ENCODE peak calls at places on chromosomes 2 and 18, in four cellular contexts. One of them, this sample, is unnamed.

GRCh38 chr18:48408727-48409590 is at the start of gene ZBTB7C:
- DNase-seq in GM10248: no peak
- DNase-seq in fibroblast of lung: peak; percentile 24
- DNase-seq in sigmoid colon: no peak
- DNase-seq in this sample: peak; percentile 62

GRCh38 chr2:27996156-27996920 is 105.8 kb downstream of the BABAM2 start:
- DNase-seq in GM10248: no peak
- DNase-seq in fibroblast of lung: no peak
- DNase-seq in sigmoid colon: no peak
- DNase-seq in this sample: no peak

GRCh38 chr2:226030369-226031077 is 631.0 kb downstream of the NYAP2 start:
- DNase-seq in GM10248: peak; percentile 10
- DNase-seq in fibroblast of lung: no peak
- DNase-seq in sigmoid colon: no peak
- DNase-seq in this sample: no peak

GRCh38 chr2:70525032-70525431 is 28.6 kb downstream of the TGFA start:
- DNase-seq in GM10248: no peak
- DNase-seq in fibroblast of lung: peak; percentile 13
- DNase-seq in sigmoid colon: no peak
- DNase-seq in this sample: no peak

GRCh38 chr2:118221952-118222594 is 133.8 kb downstream of the INSIG2 start:
- DNase-seq in GM10248: peak; percentile 50
- DNase-seq in fibroblast of lung: peak; percentile 74
- DNase-seq in sigmoid colon: no peak
- DNase-seq in this sample: peak; percentile 69

GRCh38 chr2:241126201-241126611 is 23.1 kb downstream of the PASK start:
- DNase-seq in GM10248: no peak
- DNase-seq in fibroblast of lung: no peak
- DNase-seq in sigmoid colon: peak; percentile 56
- DNase-seq in this sample: no peak

GRCh38 chr2:45224321-45224995 is 215.2 kb upstream of the SIX2 start:
- DNase-seq in GM10248: no peak
- DNase-seq in fibroblast of lung: no peak
- DNase-seq in sigmoid colon: no peak
- DNase-seq in this sample: no peak

GRCh38 chr2:232857158-232857563 is 12.9 kb upstream of the SNORC start:
- DNase-seq in GM10248: no peak
- DNase-seq in fibroblast of lung: no peak
- DNase-seq in sigmoid colon: no peak
- DNase-seq in this sample: no peak

GRCh38 chr2:205990104-205990503 is 95.9 kb downstream of the INO80D start:
- DNase-seq in GM10248: no peak
- DNase-seq in fibroblast of lung: no peak
- DNase-seq in sigmoid colon: no peak
- DNase-seq in this sample: no peak

GRCh38 chr18:63540131-63540530 is 2.0 kb upstream of the SERPINB12 start:
- DNase-seq in GM10248: no peak
- DNase-seq in fibroblast of lung: peak; percentile 49
- DNase-seq in sigmoid colon: no peak
- DNase-seq in this sample: no peak

GRCh38 chr2:70795164-70795995 is 4.9 kb upstream of the FIGLA start:
- DNase-seq in GM10248: no peak
- DNase-seq in fibroblast of lung: no peak
- DNase-seq in sigmoid colon: no peak
- DNase-seq in this sample: no peak

GRCh38 chr2:162261032-162261945 is 18.0 kb upstream of the FAP start:
- DNase-seq in GM10248: peak; percentile 9
- DNase-seq in fibroblast of lung: peak; percentile 71
- DNase-seq in sigmoid colon: peak; percentile 76
- DNase-seq in this sample: peak; percentile 7

GRCh38 chr18:26526128-26526965 is 22.0 kb downstream of the KCTD1 start:
- DNase-seq in GM10248: no peak
- DNase-seq in fibroblast of lung: peak; percentile 48
- DNase-seq in sigmoid colon: no peak
- DNase-seq in this sample: no peak

GRCh38 chr2:219497495-219498279 is 1.0 kb upstream of the GMPPA start:
- DNase-seq in GM10248: peak; percentile 80
- DNase-seq in fibroblast of lung: peak; percentile 86
- DNase-seq in sigmoid colon: peak; percentile 97
- DNase-seq in this sample: peak; percentile 80

GRCh38 chr2:16303761-16304160 is 361.9 kb downstream of the CYRIA start:
- DNase-seq in GM10248: no peak
- DNase-seq in fibroblast of lung: no peak
- DNase-seq in sigmoid colon: no peak
- DNase-seq in this sample: no peak

GRCh38 chr2:18083806-18084205 is 205.3 kb downstream of the KCNS3 start:
- DNase-seq in GM10248: no peak
- DNase-seq in fibroblast of lung: no peak
- DNase-seq in sigmoid colon: no peak
- DNase-seq in this sample: no peak

GRCh38 chr2:235957231-235957630 is 211.0 kb downstream of the GBX2 start:
- DNase-seq in GM10248: no peak
- DNase-seq in fibroblast of lung: no peak
- DNase-seq in sigmoid colon: peak; percentile 22
- DNase-seq in this sample: no peak

GRCh38 chr2:180169474-180169873 is 162.4 kb upstream of the CWC22 start:
- DNase-seq in GM10248: no peak
- DNase-seq in fibroblast of lung: no peak
- DNase-seq in sigmoid colon: no peak
- DNase-seq in this sample: no peak
- TF ChIP-seq CTCF in GM10248: no peak
- TF ChIP-seq CTCF in fibroblast of lung: no peak
- TF ChIP-seq CTCF in sigmoid colon: no peak
- TF ChIP-seq CTCF in this sample: no peak

DNA sequence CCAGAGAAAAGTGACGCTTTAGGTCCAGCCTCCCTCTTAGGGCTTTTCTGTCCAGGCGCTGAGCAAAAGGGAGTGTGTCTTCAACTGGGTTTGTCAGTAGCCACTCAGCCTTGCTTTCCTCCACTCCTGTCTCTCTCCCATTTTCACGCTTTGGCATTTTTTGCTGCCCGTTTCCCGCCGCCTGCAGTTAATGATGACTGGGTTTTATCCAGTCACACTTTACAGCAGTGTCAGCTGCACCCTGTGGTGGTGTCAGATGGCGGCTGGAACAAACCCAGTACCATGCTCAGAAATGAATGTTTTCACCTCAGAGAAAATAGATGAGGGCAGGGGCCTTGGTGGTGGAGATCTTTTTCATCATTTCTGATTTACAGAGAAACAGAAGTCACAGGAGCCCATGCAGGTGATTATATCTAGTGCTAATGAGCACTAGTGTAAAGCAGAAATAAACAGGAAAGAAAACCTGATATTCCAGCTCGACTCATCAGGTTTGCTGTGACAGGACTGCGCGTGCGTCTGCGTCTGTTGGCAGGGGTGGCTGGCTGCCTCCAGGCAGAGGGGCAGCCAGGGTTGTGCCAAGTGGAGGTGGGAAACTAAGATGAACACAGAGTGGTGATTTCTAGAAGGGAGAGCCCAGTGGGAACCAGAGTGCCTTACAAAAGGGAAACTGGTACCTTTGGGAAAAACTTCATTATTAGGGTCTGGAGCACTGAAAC is 139.9 kb downstream of the TANC1 start:
- DNase-seq in GM10248: no peak
- DNase-seq in fibroblast of lung: no peak
- DNase-seq in sigmoid colon: no peak
- DNase-seq in this sample: no peak
- TF ChIP-seq CTCF in GM10248: no peak
- TF ChIP-seq CTCF in fibroblast of lung: no peak
- TF ChIP-seq CTCF in sigmoid colon: no peak
- TF ChIP-seq CTCF in this sample: no peak

DNA sequence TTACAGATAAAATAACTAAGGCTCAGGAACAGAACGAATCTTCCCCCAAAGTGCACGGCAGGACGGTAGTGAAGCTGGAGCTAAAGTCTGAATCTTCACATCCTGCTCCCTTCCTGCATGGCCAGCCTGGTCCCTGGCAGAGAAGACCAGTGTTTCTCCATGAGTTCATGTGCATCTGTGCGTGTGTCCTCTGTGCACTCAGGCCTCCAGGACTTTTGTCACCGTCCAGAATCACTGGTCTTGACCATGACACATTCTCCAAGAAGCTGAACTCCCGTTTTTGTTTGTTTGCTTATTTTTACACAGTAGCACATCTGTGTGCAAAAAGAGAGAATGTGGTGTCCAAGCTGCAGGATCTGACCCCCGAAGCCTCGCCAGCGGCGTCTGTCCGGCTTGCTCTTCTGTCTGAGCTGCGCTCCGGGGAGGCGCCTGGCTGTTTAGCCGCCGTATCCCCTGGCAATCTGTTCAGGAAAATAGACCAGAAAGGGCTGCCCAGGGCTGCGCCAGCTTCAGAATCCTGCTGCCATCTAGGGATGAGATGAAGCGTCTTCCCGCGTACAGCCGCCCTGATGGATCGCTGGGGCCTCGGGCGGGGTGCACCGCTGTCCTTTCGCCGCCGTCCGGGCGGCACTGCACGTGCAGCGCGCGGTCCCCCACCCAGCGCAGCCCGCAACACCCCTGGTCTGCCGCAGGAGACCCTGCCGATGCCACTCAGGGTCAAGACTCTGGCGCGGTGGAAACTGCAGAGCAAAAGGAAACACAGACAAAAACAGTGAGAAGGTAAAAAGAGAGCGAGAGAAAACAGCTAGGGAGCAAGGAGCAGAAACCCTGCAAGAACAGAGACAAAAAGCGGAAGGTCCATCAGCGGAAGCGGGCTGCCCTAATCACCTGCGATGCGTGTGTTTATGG is 2113.6 kb upstream of the PIK3C3 start:
- DNase-seq in GM10248: no peak
- DNase-seq in fibroblast of lung: peak; percentile 67
- DNase-seq in sigmoid colon: peak; percentile 78
- DNase-seq in this sample: no peak
- TF ChIP-seq CTCF in GM10248: no peak
- TF ChIP-seq CTCF in fibroblast of lung: peak; percentile 41
- TF ChIP-seq CTCF in sigmoid colon: no peak
- TF ChIP-seq CTCF in this sample: no peak

DNA sequence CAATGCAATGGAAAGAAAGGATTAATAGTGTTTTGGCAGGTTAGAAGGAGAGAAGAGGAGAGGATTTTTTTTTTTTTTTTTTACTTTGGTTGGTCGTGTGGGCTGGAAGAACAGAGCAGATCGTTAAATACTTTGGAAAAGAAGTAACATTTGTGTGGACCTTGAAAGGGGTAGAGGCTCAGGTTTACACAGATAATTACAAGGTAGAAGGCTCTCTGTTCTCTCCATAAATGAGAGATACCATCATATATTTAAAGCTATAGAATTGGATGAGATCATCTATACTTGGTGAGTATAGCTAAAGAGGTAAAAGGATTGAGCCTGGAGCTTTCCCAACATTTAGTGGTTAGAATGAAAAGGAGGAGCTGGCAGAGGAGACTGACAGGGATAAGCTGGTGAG is 49.0 kb downstream of the SMCHD1 start:
- DNase-seq in GM10248: no peak
- DNase-seq in fibroblast of lung: no peak
- DNase-seq in sigmoid colon: no peak
- DNase-seq in this sample: no peak
- TF ChIP-seq CTCF in GM10248: no peak
- TF ChIP-seq CTCF in fibroblast of lung: no peak
- TF ChIP-seq CTCF in sigmoid colon: no peak
- TF ChIP-seq CTCF in this sample: no peak

DNA sequence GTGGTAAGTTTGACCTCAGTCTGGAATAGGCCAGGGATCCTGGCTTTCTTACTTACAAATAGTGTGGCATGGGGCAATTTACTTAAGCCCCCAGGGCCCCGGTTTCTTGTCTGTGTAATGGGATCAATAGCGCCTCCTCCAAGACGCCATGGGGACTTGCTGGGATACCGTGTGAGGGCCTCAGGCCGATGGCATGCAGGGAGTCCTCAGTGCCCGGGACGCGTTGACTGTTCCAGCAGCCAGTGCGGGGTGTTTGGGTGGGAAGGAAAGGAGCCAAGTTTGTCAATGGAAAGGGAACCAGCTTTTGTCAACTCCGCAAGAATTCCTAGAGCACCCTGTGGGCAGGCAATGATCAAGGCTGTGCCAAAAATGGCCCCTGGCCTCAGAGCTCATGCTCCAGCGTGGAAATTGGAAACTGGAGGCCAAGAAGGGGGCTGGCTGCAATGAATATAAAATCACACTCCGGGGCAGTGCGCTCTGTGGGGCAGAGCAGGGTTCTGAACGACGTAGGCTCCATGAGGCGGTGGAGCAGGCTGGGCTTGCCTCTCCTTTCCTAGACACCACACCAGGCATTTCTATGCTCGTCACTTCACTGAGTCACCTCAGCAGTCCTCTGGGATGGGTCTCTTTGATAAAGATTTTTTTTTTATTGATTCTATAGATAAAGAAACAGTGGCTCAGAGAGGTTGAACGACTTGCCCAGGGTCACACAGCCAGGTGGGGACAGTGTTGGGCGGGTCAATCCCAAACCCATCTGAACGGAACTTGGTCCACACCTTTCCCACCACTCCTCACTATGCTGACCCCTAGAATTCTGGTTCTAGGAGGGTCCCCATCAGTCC is 56.7 kb upstream of the ASAP2 start:
- DNase-seq in GM10248: no peak
- DNase-seq in fibroblast of lung: no peak
- DNase-seq in sigmoid colon: peak; percentile 59
- DNase-seq in this sample: no peak
- TF ChIP-seq CTCF in GM10248: no peak
- TF ChIP-seq CTCF in fibroblast of lung: no peak
- TF ChIP-seq CTCF in sigmoid colon: no peak
- TF ChIP-seq CTCF in this sample: no peak

GRCh38 chr2:81901017-81901416 is 1596.5 kb upstream of the LRRTM1 start:
- DNase-seq in GM10248: no peak
- DNase-seq in fibroblast of lung: no peak
- DNase-seq in sigmoid colon: no peak
- DNase-seq in this sample: no peak
- TF ChIP-seq CTCF in GM10248: no peak
- TF ChIP-seq CTCF in fibroblast of lung: no peak
- TF ChIP-seq CTCF in sigmoid colon: no peak
- TF ChIP-seq CTCF in this sample: peak; percentile 13

DNA sequence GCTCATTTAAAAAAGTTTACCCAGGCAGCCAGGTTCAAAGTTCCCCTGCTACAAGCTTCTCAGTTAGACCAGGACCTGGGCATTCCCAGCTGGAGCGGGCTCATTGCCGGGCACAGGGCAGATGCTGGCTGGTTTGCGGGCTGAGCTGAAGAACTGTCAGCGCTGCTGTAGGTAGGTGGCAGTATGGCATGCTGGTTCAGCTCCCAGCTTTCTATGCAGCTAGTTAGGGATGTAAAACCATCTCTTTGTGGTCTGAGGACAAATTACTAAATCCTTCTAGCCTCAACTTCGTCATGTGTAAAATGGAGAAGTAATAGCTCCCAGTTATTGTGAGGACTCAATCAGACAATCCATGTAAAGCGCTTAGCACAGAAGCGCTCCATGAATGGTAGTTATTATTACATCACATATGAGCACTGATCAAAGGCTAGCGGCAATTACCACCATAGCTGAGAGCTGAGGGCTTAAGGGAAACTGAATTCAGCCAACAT is 2.4 kb upstream of the LDLRAD4 start:
- DNase-seq in GM10248: peak; percentile 55
- DNase-seq in fibroblast of lung: peak; percentile 73
- DNase-seq in sigmoid colon: peak; percentile 90
- DNase-seq in this sample: peak; percentile 64
- TF ChIP-seq CTCF in GM10248: peak; percentile 52
- TF ChIP-seq CTCF in fibroblast of lung: peak; percentile 43
- TF ChIP-seq CTCF in sigmoid colon: peak; percentile 78
- TF ChIP-seq CTCF in this sample: peak; percentile 64

GRCh38 chr2:54103454-54104314 is 11.7 kb upstream of the ACYP2 start:
- DNase-seq in GM10248: no peak
- DNase-seq in fibroblast of lung: peak; percentile 63
- DNase-seq in sigmoid colon: no peak
- DNase-seq in this sample: peak; percentile 25
- TF ChIP-seq CTCF in GM10248: no peak
- TF ChIP-seq CTCF in fibroblast of lung: no peak
- TF ChIP-seq CTCF in sigmoid colon: no peak
- TF ChIP-seq CTCF in this sample: no peak